ENCODE peak calls at places on chromosomes 1 and 21, in four cellular contexts. O is HepG2, U is GM12878, X is K562. W is an unnamed sample.
A peak's percentile ranks its signal among the peaks of the same experiment; 100 is the strongest.

GRCh38 chr21:42262826-42263225 is 43.9 kb downstream of the ABCG1 start:
- DNase-seq in O (peak; percentile 52), U (no peak), X (no peak), W (no peak)

GRCh38 chr1:63124666-63125191 is 197.6 kb upstream of the FOXD3 start:
- DNase-seq in O (peak; percentile 46), U (peak; percentile 34), X (no peak), W (no peak)

GRCh38 chr1:217627431-217627830 is 3.5 kb downstream of the GPATCH2 start:
- DNase-seq in O (no peak), U (no peak), X (no peak), W (no peak)

GRCh38 chr1:184021666-184022198 is 15.8 kb downstream of the COLGALT2 start:
- DNase-seq in O (no peak), U (no peak), X (no peak), W (no peak)

GRCh38 chr1:7565099-7565750 is 205.9 kb upstream of the VAMP3 start:
- DNase-seq in O (no peak), U (no peak), X (no peak), W (no peak)

GRCh38 chr21:39050839-39051560 is 132.3 kb downstream of the PSMG1 start:
- DNase-seq in O (no peak), U (no peak), X (no peak), W (no peak)

GRCh38 chr1:51966559-51966958 is 23.9 kb downstream of the RAB3B start:
- DNase-seq in O (no peak), U (no peak), X (peak; percentile 38), W (no peak)

GRCh38 chr1:25210728-25211127 is 21.6 kb downstream of the SYF2 start:
- DNase-seq in O (no peak), U (no peak), X (no peak), W (no peak)

GRCh38 chr1:93775224-93775623 is 93.6 kb upstream of the BCAR3 start:
- DNase-seq in O (no peak), U (no peak), X (no peak), W (no peak)

GRCh38 chr1:221430133-221430960 is 311.5 kb downstream of the DUSP10 start:
- DNase-seq in O (no peak), U (no peak), X (no peak), W (no peak)

GRCh38 chr1:17874231-17874630 is 119.1 kb downstream of the ACTL8 start:
- DNase-seq in O (no peak), U (no peak), X (no peak), W (no peak)

GRCh38 chr1:221664253-221664652 is 77.6 kb downstream of the DUSP10 start:
- DNase-seq in O (no peak), U (no peak), X (no peak), W (no peak)

GRCh38 chr1:99675292-99675691 is 29.4 kb downstream of the PALMD start:
- DNase-seq in O (no peak), U (no peak), X (no peak), W (no peak)

GRCh38 chr1:44677201-44677520 is 2.6 kb downstream of the ARMH1 start:
- DNase-seq in O (peak; percentile 74), U (no peak), X (peak; percentile 63), W (no peak)

GRCh38 chr1:10965621-10966226 is 46.7 kb upstream of the TARDBP start:
- DNase-seq in O (no peak), U (peak; percentile 58), X (no peak), W (no peak)

GRCh38 chr1:22204989-22205913 is 62.4 kb upstream of the WNT4 start:
- DNase-seq in O (no peak), U (no peak), X (no peak), W (no peak)

GRCh38 chr1:220067246-220068204 is 21.2 kb upstream of the EPRS1 start:
- DNase-seq in O (no peak), U (no peak), X (no peak), W (no peak)

GRCh38 chr1:245609354-245609753 is 454.6 kb downstream of the KIF26B start:
- DNase-seq in O (no peak), U (no peak), X (no peak), W (no peak)

GRCh38 chr21:45767071-45768006 is 123.8 kb downstream of the PCBP3 start:
- DNase-seq in O (no peak), U (no peak), X (no peak), W (no peak)

GRCh38 chr1:115457295-115457694 is 119.2 kb upstream of the NGF start:
- DNase-seq in O (no peak), U (no peak), X (no peak), W (no peak)

GRCh38 chr1:20376880-20377494 is 86.3 kb downstream of the VWA5B1 start:
- DNase-seq in O (peak; percentile 10), U (no peak), X (peak; percentile 57), W (peak; percentile 85)

GRCh38 chr21:33976082-33976979 is 60.7 kb upstream of the ATP5PO start:
- DNase-seq in O (peak; percentile 65), U (peak; percentile 90), X (peak; percentile 87), W (no peak)

GRCh38 chr1:94384485-94385353 is 33.5 kb upstream of the ABCD3 start:
- DNase-seq in O (peak; percentile 83), U (no peak), X (no peak), W (no peak)

GRCh38 chr1:203559523-203559922 is 65.6 kb downstream of the OPTC start:
- DNase-seq in O (no peak), U (no peak), X (no peak), W (no peak)

GRCh38 chr21:34022557-34023335 is 50.6 kb upstream of the MRPS6 start:
- DNase-seq in O (no peak), U (no peak), X (no peak), W (no peak)

GRCh38 chr1:33346921-33347649 is 26.2 kb upstream of the A3GALT2 start:
- DNase-seq in O (peak; percentile 94), U (no peak), X (peak; percentile 61), W (no peak)

GRCh38 chr1:60114735-60115318 is 41.3 kb upstream of the C1orf87 start:
- DNase-seq in O (no peak), U (no peak), X (no peak), W (peak; percentile 8)
- TF ChIP-seq NR2C2 in O (no peak), U (no peak), X (no peak), W (no peak)

GRCh38 chr1:206635080-206635982 is at the start of gene DYRK3:
- DNase-seq in O (peak; percentile 76), U (peak; percentile 71), X (peak; percentile 99), W (peak; percentile 97)

GRCh38 chr1:206635983-206636354 is 633 bp downstream of the DYRK3 start:
- DNase-seq in O (no peak), U (no peak), X (peak; percentile 55), W (no peak)

GRCh38 chr1:206631085-206631509 is 4.2 kb upstream of the DYRK3 start:
- DNase-seq in O (peak; percentile 78), U (peak; percentile 60), X (peak; percentile 86), W (peak; percentile 72)

GRCh38 chr1:206634365-206635079 is 814 bp upstream of the DYRK3 start:
- DNase-seq in O (peak; percentile 81), U (no peak), X (peak; percentile 97), W (peak; percentile 90)

GRCh38 chr1:206633708-206634121 is 1.6 kb upstream of the DYRK3 start:
- DNase-seq in O (no peak), U (no peak), X (no peak), W (no peak)
- TF ChIP-seq MAX in O (no peak), U (no peak), X (no peak), W (no peak)

GRCh38 chr1:187933562-187934419 is 1105.0 kb downstream of the PLA2G4A start:
- DNase-seq in O (peak; percentile 55), U (no peak), X (no peak), W (no peak)
- TF ChIP-seq NR2C2 in O (no peak), U (no peak), X (no peak), W (no peak)

GRCh38 chr21:35732788-35733187 is 327.5 kb downstream of the SETD4 start:
- DNase-seq in O (no peak), U (no peak), X (no peak), W (no peak)

GRCh38 chr21:35743571-35743970 is 316.8 kb downstream of the SETD4 start:
- DNase-seq in O (no peak), U (no peak), X (no peak), W (no peak)

GRCh38 chr21:35738342-35738961 is 321.9 kb downstream of the SETD4 start:
- DNase-seq in O (no peak), U (no peak), X (no peak), W (no peak)

GRCh38 chr21:35737425-35737824 is 322.9 kb downstream of the SETD4 start:
- DNase-seq in O (no peak), U (no peak), X (no peak), W (no peak)

DNA sequence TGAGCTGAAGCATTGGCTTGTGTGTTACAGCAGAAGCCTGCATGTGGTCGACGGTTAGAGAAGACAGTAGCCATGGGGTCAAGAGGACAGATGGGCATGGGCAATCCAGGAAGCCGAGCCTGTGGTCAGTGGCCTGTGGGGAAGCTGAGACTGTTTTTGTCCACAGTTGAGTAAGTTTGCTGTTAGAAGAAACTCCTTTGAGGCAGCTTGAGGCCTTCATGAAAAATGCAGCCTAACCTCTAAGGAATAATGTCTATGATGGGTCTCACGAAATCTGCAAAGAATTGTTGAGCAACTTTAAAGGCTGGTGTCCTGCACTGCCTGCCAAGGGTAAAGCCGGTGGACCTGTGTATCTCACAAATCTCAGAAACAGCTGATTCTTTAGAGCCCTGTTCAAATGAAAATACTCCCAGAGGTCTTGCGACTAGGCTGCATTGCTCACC is 322.4 kb downstream of the SETD4 start:
- DNase-seq in O (no peak), U (no peak), X (no peak), W (no peak)
- TF ChIP-seq MAX in O (no peak), U (no peak), X (no peak), W (no peak)

DNA sequence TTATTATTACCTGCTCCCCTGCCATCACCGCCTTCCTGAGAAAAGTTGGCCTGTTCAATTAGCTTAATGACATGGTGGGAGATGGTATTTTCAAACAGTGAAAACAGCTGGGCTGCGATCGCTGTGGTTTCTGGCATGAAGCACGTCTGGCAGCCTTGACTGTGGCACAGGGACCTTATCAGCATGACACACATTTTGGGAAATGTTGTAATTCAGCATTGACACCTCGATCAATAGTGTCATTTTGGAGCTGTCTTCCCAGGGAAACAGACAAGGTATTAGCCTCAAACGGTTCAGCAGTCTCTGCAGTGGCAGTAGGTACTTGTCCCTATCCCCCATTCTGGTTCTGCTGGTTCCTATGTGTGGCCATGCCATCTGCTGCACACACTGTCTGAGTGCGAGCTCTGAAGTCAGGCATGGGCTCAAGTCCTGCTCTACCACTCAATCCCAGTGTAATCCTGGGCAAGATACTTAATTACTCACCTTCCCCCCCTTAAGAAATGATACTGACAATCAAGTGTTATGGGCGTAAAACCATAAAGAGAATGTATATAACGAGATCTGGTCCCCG is 154.5 kb upstream of the KCND3 start:
- DNase-seq in O (no peak), U (no peak), X (no peak), W (no peak)
- TF ChIP-seq NR2C2 in O (no peak), U (no peak), X (no peak), W (no peak)

DNA sequence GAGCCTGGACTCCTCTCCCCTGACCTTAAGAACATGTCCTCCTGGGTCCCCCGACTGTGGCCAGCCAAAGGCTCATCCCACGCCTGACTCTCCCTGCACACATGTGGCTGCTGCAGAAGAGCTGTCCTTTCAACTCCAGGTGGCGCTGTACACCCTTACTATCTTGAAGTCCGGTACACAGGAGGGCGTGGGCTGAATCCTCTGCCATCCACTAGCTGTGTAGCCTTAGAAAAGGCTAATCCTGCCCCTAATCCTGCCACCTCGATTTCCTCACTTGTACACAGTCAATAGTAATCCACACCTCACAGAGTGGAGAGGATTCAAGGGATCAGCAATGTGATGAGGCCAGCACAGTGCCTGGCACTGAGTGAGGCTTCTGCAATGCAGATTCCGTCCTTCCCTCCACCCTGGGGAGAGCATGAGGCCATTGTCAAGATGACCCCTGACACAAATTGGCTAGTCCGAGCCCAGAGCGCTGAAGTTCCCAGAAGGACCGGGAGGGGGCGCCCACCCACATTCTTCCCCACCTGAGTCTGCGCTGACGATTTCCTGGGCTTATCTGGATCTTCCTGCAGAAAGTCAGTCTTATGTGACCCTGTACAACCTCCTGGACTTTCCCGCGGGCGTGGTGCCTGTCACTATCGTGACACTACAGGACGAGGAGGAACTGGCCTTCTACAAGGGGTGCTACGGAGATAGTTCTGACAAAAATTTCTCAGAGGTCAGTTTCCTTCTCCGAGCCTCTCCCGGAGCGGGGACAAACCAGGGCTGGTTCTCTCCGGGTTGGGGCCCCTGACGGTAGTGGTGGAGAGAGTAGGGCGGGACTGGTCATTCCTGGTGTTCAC is 47.1 kb upstream of the DMBX1 start:
- DNase-seq in O (peak; percentile 71), U (no peak), X (peak; percentile 98), W (peak; percentile 96)
- TF ChIP-seq MAX in O (no peak), U (no peak), X (peak; percentile 90), W (peak; percentile 94)

W was measured in WTC11.